ENCODE peak calls at places on chromosomes 11 and 22, in nine cellular contexts. E is Caco-2; I is astrocyte of the spinal cord; V is Peyer's patch; M is tibial artery; T is MCF 10A; F is CD4-positive, alpha-beta T cell; C is fibroblast of pulmonary artery; L is HFF-Myc. B is an unnamed sample.

GRCh38 chr11:117535201-117535869 is 207.7 kb downstream of the CEP164 start:
- DNase-seq in E (no peak), I (no peak), V (peak), M (no peak), T (no peak), F (no peak), C (no peak), L (no peak), B (peak)

GRCh38 chr11:2834893-2835767 is 50.4 kb downstream of the CDKN1C start:
- DNase-seq in E (no peak), I (peak), V (no peak), M (no peak), T (peak), F (no peak), C (peak), L (no peak), B (no peak)

GRCh38 chr11:96010683-96011082 is 86.8 kb upstream of the MTMR2 start:
- DNase-seq in E (no peak), I (no peak), V (no peak), M (no peak), T (no peak), F (no peak), C (no peak), L (no peak), B (no peak)

GRCh38 chr22:38291201-38291777 is 18.5 kb upstream of the TMEM184B start:
- DNase-seq in E (no peak), I (no peak), V (no peak), M (no peak), T (no peak), F (no peak), C (no peak), L (no peak), B (no peak)

GRCh38 chr11:116415095-116415494 is 357.7 kb downstream of the BUD13 start:
- DNase-seq in E (no peak), I (peak), V (no peak), M (no peak), T (no peak), F (no peak), C (no peak), L (no peak), B (no peak)

GRCh38 chr11:71221201-71221600 is 31.2 kb downstream of the SHANK2 start:
- DNase-seq in E (peak), I (no peak), V (no peak), M (peak), T (no peak), F (no peak), C (no peak), L (no peak), B (no peak)

GRCh38 chr11:32032478-32032877 is 58.4 kb upstream of the RCN1 start:
- DNase-seq in E (no peak), I (no peak), V (no peak), M (no peak), T (no peak), F (no peak), C (no peak), L (no peak), B (no peak)

GRCh38 chr11:73393479-73394415 is 17.5 kb downstream of the RELT start:
- DNase-seq in E (peak), I (peak), V (peak), M (peak), T (peak), F (peak), C (peak), L (peak), B (peak)

GRCh38 chr22:40511604-40512003 is 124.9 kb downstream of the MRTFA start:
- DNase-seq in E (no peak), I (no peak), V (no peak), M (no peak), T (peak), F (no peak), C (peak), L (no peak), B (no peak)
- TF ChIP-seq CTCF in E (no peak), I (no peak), V (no peak), M (no peak), T (no peak), F (no peak), C (peak), L (no peak), B (no peak)

DNA sequence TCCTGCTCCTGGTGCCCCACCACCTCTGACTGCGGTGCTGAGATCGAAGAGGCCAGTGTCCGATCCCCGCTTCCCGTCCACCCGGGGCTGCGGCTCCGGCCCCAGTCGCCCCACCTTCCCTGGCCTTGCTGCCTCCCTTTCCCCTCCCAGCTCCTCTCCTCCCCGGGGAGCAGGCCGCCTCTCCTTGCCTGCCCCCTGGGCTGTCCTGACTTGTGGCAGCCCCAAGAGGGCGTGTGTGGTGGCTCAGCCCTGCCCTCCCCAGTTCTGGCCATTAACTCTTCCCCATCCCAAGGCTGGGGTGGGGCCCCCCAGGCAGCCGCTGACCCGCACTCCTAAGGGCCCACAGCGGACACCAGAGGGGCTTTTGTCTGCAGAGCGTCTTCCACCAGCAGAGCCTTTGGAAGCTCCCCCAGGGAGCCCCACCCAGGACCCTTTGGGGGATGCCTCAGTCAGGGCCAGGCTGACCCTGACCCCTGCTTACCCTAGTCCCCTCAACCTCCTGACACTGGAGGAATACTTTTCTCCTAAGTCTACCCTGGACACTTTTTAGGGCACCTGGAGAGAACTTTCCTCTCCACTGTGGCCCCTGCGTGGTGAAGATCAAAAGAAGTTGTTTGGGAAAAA is 16.7 kb downstream of the RTN4RL2 start:
- DNase-seq in E (peak), I (no peak), V (peak), M (no peak), T (no peak), F (no peak), C (no peak), L (no peak), B (no peak)
- TF ChIP-seq CTCF in E (peak), I (peak), V (no peak), M (peak), T (peak), F (peak), C (peak), L (peak), B (peak)

GRCh38 chr11:10155793-10156490 is 138.1 kb downstream of the SBF2 start:
- DNase-seq in E (no peak), I (no peak), V (no peak), M (no peak), T (peak), F (no peak), C (peak), L (no peak), B (no peak)
- TF ChIP-seq CTCF in E (no peak), I (no peak), V (no peak), M (no peak), T (no peak), F (no peak), C (no peak), L (no peak), B (no peak)

DNA sequence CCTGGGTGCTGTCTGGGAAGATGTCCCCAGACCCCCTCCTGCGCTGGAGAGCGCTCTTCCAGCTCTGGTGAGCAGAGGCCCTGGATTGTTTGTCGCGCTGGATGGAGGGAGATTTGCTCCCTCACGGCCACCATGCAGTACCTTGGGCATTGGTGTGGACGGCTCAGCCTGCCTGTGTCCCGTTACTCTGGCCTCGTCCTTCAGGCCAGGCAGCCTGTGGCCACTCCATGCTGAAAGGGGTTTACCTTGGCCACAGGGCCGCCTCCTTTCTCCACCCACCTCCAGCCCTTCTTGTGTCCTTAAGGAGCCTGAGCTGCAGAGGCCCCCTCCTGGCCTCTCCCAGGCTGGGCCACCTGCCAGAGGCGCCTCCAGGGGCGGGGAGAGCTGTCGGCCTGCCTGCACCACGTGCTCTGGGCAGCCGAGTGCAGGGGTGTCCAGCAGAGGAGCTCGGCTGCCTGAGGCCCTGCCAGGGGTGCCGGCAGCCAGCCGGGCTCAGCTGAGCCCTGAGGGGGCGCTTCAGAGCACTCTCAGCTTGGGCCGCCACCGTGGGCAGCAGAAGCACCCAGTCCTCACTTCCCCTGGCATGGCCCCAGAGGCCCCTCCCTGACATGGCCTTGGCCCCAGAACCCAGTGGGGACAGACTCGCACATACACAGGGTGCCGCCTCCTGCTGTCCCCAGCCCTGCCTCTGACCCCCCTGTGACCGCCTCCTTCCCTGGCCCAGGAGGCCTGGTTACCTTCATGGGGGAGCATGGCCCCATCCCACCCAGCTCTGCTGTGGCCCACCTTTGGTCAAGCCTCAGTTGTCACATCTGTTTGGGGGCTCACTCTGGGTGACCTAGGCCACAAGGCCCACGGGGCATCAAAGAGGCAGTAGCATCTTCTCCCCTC is 3.4 kb downstream of the CCND1 start:
- DNase-seq in E (peak), I (peak), V (no peak), M (peak), T (peak), F (no peak), C (peak), L (no peak), B (peak)
- TF ChIP-seq CTCF in E (no peak), I (peak), V (no peak), M (peak), T (no peak), F (no peak), C (peak), L (no peak), B (no peak)

GRCh38 chr11:125591659-125592304 is 870 bp upstream of the STT3A start:
- DNase-seq in E (peak), I (peak), V (peak), M (peak), T (no peak), F (peak), C (peak), L (no peak), B (peak)

GRCh38 chr11:125594958-125595357 is 2.3 kb downstream of the STT3A start:
- DNase-seq in E (no peak), I (no peak), V (no peak), M (no peak), T (no peak), F (no peak), C (no peak), L (no peak), B (no peak)

GRCh38 chr11:125588505-125588904 is 4.1 kb upstream of the STT3A start:
- DNase-seq in E (no peak), I (no peak), V (no peak), M (no peak), T (no peak), F (no peak), C (no peak), L (no peak), B (no peak)

GRCh38 chr11:125592305-125593112 is at the start of gene STT3A:
- DNase-seq in E (peak), I (peak), V (peak), M (peak), T (peak), F (peak), C (peak), L (peak), B (peak)

DNA sequence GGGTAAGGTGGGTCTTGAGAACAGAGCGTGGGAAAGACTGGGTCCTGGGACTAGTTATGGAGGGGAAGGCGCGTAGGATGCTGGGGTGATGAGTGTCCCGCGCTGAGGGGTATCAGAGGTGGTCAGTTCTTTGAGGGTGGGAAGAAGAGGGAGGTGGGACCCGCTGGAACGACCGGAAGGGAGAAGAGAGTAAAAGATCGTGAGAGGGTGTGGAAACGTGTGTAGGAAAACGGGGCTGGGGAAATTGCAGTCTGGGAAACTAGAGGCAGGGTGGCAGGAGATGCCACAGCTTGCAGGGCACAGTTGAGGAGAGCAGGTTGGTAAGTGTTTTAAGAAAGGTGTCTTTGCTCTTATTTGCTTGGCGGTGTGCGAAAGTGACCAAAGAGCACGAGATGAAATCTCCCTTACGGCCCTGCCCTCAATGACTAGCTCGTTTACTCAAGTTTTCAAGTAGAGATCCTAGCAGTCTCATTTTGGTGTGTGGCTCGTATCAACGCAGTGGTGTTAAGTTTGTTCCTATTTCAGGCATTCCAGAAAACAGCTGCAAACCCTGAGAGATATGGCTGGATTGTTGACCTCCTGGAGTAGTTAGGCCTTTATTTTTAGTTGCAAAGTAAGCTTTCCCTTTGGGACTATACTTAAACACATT is 585 bp downstream of the STT3A start:
- DNase-seq in E (peak), I (peak), V (no peak), M (no peak), T (peak), F (no peak), C (peak), L (no peak), B (no peak)
- TF ChIP-seq CTCF in E (no peak), I (no peak), V (no peak), M (no peak), T (no peak), F (no peak), C (no peak), L (no peak), B (no peak)

GRCh38 chr11:1703146-1703545 is 6.2 kb downstream of the KRTAP5-6 start:
- DNase-seq in E (no peak), I (no peak), V (peak), M (no peak), T (no peak), F (no peak), C (no peak), L (no peak), B (no peak)
- TF ChIP-seq CTCF in E (no peak), I (no peak), V (no peak), M (no peak), T (no peak), F (no peak), C (no peak), L (no peak), B (no peak)